ENCODE peak calls at places on chromosomes 16 and 17, in four cellular contexts. K, J, W and E are unnamed samples. For H3K4me1, the result is how much of the 10 kb centered on the place peaks cover.

GRCh38 chr16:660459-661183 is 7.3 kb upstream of the RHOT2 start:
- DNase-seq in W (peak), K (no peak), J (peak), E (peak)

GRCh38 chr17:1203111-1203966 is 23.6 kb upstream of the ABR start:
- DNase-seq in W (peak), J (peak), K (no peak), E (peak)

GRCh38 chr16:3945751-3946603 is 65.5 kb upstream of the CREBBP start:
- DNase-seq in J (peak), K (no peak), W (peak), E (peak)

GRCh38 chr17:44197980-44198720 is 1.5 kb downstream of the ATXN7L3 start:
- DNase-seq in K (peak), W (no peak), J (no peak), E (peak)

GRCh38 chr17:58525239-58525638 is 10.8 kb upstream of the MTMR4 start:
- DNase-seq in W (peak), K (no peak), J (no peak), E (peak)

GRCh38 chr16:1828645-1829410 is 1.8 kb downstream of the FAHD1 start:
- DNase-seq in K (no peak), J (no peak), W (no peak), E (no peak)

GRCh38 chr16:75035410-75035968 is 36.7 kb downstream of the ZNRF1 start:
- DNase-seq in J (no peak), K (no peak), W (no peak), E (no peak)

GRCh38 chr16:57916735-57917450 is 54.0 kb downstream of the CNGB1 start:
- DNase-seq in K (no peak), W (no peak), J (no peak), E (no peak)

GRCh38 chr16:2586241-2586640 is 48.4 kb downstream of the PDPK1 start:
- DNase-seq in W (no peak), K (peak), J (no peak), E (no peak)

GRCh38 chr17:78416791-78417530 is 38.5 kb downstream of the PGS1 start:
- DNase-seq in K (no peak), J (peak), W (no peak), E (no peak)

GRCh38 chr17:78412403-78412802 is 34.0 kb downstream of the PGS1 start:
- DNase-seq in K (no peak), J (peak), W (no peak), E (peak)

GRCh38 chr17:78416311-78416711 is 37.9 kb downstream of the PGS1 start:
- DNase-seq in J (peak), W (peak), K (no peak), E (no peak)

GRCh38 chr17:78415821-78416301 is 37.4 kb downstream of the PGS1 start:
- DNase-seq in K (no peak), J (peak), W (no peak), E (no peak)

DNA sequence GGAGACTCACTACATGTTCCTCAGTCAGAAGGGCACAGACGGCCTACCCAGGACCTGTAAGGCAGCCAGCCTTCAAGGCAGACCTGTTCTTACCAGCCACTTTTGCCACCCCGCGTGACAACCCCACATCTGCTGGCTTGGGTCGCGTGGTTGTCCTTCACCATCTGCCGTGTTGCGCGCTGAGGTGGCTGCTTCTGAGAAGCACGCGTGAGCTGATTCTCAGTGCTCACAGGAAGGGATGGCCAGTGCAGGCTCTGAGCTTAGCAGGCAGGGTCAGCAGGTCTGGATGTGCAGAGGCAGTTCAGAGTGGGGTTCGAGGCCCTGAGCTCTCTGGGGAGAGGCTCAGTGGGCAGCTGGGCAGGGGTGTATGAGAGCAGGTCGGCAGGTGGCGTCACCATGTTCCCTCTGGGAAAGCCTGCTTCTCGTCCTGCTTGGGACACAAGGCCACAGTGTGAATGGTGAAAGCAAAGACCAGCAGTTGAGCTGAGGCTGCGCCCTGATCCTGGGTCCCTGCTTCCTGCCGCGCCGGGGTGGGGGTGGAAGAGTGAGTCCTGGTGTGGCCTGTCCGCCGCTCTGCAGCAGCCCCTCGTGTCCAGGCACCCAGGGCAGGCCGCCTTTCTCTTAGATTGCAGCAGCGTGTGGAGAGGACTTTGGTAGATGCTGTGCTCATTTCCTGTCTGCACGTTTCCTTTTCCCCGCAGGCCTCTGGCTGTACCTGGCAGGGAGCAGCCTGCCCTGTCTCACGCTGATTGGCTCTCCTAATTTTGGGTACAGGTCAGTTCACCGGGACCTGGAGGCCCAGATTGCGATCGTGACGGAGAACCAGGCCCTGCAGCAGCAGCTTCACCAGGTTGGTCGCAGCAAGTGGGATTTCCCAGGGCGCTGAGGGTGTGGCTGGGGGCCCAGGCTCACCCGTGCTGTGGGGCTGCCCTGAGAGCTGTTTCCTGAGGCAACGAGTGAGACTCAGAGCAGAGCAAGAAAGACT is 36.0 kb downstream of the PGS1 start:
- DNase-seq in K (no peak), J (no peak), W (no peak), E (no peak)
- H3K4me1 ChIP-seq in K (under half), J (under half), W (under half), E (under half)

DNA sequence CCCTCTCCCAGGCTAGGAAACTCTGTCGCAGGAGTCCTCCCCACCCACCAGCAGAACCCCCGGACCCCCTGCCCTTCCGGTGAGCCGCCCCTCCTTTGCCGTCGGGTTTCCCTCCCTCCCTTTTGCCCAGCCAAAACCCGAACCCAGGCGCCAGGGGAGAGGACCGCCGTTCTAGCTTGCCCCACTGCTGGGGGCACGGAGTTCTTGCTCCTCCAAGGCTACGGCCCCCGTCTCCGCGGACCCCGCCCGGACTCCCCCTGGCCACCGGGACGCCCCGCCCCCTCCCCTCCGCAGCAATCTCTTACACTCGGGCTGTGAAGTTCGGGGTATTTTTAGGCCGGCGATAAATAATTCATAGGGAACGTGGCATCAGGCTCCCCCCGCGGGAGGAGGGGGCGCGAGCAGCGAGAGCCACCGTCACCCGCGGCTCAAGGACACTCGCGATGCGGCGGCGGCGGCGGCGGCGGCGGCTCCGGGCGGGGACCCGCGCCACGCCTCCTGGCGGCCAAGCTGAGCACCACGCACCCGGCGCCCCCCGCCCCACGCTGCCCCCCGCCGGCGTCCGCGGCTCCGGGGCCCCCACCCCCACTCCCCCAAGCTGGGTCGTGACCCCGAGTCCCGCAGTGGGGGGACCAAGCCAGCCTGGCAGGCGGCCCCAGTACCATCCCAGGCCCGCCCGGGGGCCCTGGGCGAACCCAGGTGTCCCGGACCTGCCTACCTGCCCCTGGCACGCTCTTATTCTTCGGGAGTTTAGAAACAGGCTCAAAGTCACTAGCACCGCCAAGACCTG is at the start of gene GRIN2C:
- DNase-seq in W (no peak), J (peak), K (no peak), E (no peak)
- H3K27ac ChIP-seq in W (no peak), J (no peak), K (no peak), E (no peak)

GRCh38 chr16:31876955-31877828 is 3.6 kb downstream of the ZNF267 start:
- DNase-seq in K (no peak), J (peak), W (peak), E (peak)
- H3K4me1 ChIP-seq in K (half or more), J (under half), W (under half), E (under half)

GRCh38 chr17:2266045-2266864 is 37.3 kb downstream of the SMG6 start:
- DNase-seq in K (peak), W (no peak), J (no peak), E (no peak)

GRCh38 chr17:2263183-2263954 is 40.2 kb downstream of the SMG6 start:
- DNase-seq in K (no peak), J (no peak), W (peak), E (no peak)

GRCh38 chr17:2264023-2264860 is 39.3 kb downstream of the SMG6 start:
- DNase-seq in J (no peak), K (no peak), W (peak), E (no peak)

GRCh38 chr17:2266865-2267228 is 36.7 kb downstream of the SMG6 start:
- DNase-seq in K (peak), J (no peak), W (no peak), E (no peak)

GRCh38 chr17:2267354-2267753 is 36.2 kb downstream of the SMG6 start:
- DNase-seq in W (no peak), K (no peak), J (no peak), E (no peak)
- H3K27ac ChIP-seq in W (no peak), K (peak), J (no peak), E (no peak)

GRCh38 chr17:79986441-79987186 is 49.1 kb downstream of the TBC1D16 start:
- DNase-seq in W (no peak), K (no peak), J (no peak), E (no peak)

GRCh38 chr17:79985951-79986391 is 49.7 kb downstream of the TBC1D16 start:
- DNase-seq in J (no peak), K (no peak), W (no peak), E (no peak)

GRCh38 chr17:79988163-79988971 is 47.3 kb downstream of the TBC1D16 start:
- DNase-seq in J (no peak), W (peak), K (no peak), E (peak)

GRCh38 chr17:79987890-79988162 is 47.8 kb downstream of the TBC1D16 start:
- DNase-seq in W (no peak), J (no peak), K (no peak), E (peak)

DNA sequence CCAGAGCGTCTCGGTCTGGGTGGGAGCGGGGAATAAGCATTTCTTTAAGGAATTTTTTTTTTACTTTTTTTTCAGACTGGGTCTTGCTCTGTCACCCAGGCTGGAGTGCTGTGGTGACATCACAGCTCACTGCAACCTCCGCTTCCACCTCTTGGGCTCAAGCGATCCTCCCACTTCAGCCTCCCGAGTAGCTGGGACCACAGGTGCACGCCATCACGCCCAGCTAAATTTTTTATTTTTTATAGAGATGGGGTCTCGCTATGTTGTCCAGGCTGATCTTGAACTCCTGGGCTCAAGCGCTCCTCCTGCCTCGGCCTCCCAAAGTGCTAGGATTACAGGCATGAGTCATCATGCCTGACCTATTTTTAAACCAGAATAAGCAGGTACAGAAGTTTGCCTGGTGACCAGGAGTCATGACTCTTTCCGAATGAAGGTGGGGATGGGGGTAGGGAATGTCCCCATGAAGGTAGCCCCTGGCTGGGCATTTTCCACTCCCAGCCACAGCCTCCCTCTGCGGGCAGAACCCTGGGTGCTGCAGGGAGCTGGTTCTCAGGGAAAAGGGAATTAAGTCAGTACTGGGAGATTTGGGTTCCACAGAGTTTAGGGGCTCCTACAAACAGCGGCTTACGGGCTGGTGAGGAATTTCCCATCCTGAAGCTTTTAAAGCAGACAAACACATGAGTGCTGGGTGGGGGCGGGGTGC is 48.3 kb downstream of the TBC1D16 start:
- DNase-seq in W (no peak), K (no peak), J (peak), E (peak)
- H3K4me1 ChIP-seq in W (under half), K (under half), J (under half), E (under half)